ENCODE peak calls at places on chromosomes 2 and 18, in six cellular contexts. One of them, this sample, is unnamed.

GRCh38 chr2:200345917-200346316 is 39.4 kb downstream of the SPATS2L start:
- DNase-seq in ovary: no peak
- DNase-seq in body of pancreas: no peak
- DNase-seq in GM12865: no peak
- DNase-seq in GM23338: no peak
- DNase-seq in endothelial cell: no peak
- DNase-seq in this sample: no peak

GRCh38 chr2:151030663-151031230 is 230.9 kb downstream of the RBM43 start:
- DNase-seq in ovary: no peak
- DNase-seq in body of pancreas: no peak
- DNase-seq in GM12865: no peak
- DNase-seq in GM23338: peak
- DNase-seq in endothelial cell: no peak
- DNase-seq in this sample: peak

GRCh38 chr2:184154438-184154837 is 443.9 kb upstream of the ZNF804A start:
- DNase-seq in ovary: no peak
- DNase-seq in body of pancreas: no peak
- DNase-seq in GM12865: no peak
- DNase-seq in GM23338: peak
- DNase-seq in endothelial cell: no peak
- DNase-seq in this sample: no peak

GRCh38 chr2:222076978-222077690 is 221.7 kb downstream of the PAX3 start:
- DNase-seq in ovary: no peak
- DNase-seq in body of pancreas: no peak
- DNase-seq in GM12865: no peak
- DNase-seq in GM23338: no peak
- DNase-seq in endothelial cell: no peak
- DNase-seq in this sample: no peak

GRCh38 chr18:31101148-31102019 is 837 bp downstream of the DSC2 start:
- DNase-seq in ovary: peak
- DNase-seq in body of pancreas: peak
- DNase-seq in GM12865: no peak
- DNase-seq in GM23338: peak
- DNase-seq in endothelial cell: peak
- DNase-seq in this sample: peak

GRCh38 chr2:85230637-85231036 is 97.2 kb downstream of the TGOLN2 start:
- DNase-seq in ovary: no peak
- DNase-seq in body of pancreas: no peak
- DNase-seq in GM12865: no peak
- DNase-seq in GM23338: no peak
- DNase-seq in endothelial cell: no peak
- DNase-seq in this sample: no peak

GRCh38 chr2:3780477-3781402 is 77.4 kb downstream of the DCDC2C start:
- DNase-seq in ovary: peak
- DNase-seq in body of pancreas: peak
- DNase-seq in GM12865: peak
- DNase-seq in GM23338: peak
- DNase-seq in endothelial cell: peak
- DNase-seq in this sample: peak

GRCh38 chr18:47254341-47254939 is 3.0 kb upstream of the SKOR2 start:
- DNase-seq in ovary: no peak
- DNase-seq in body of pancreas: no peak
- DNase-seq in GM12865: peak
- DNase-seq in GM23338: peak
- DNase-seq in endothelial cell: peak
- DNase-seq in this sample: peak

GRCh38 chr2:178804791-178805190 is 2.4 kb downstream of the TTN start:
- DNase-seq in ovary: no peak
- DNase-seq in body of pancreas: no peak
- DNase-seq in GM12865: peak
- DNase-seq in GM23338: peak
- DNase-seq in endothelial cell: no peak
- DNase-seq in this sample: no peak

GRCh38 chr18:69617888-69618287 is 217.2 kb downstream of the DOK6 start:
- DNase-seq in ovary: no peak
- DNase-seq in body of pancreas: no peak
- DNase-seq in GM12865: no peak
- DNase-seq in GM23338: no peak
- DNase-seq in endothelial cell: no peak
- DNase-seq in this sample: no peak

GRCh38 chr2:144290276-144290675 is 229.6 kb downstream of the ZEB2 start:
- DNase-seq in ovary: no peak
- DNase-seq in body of pancreas: no peak
- DNase-seq in GM12865: no peak
- DNase-seq in GM23338: no peak
- DNase-seq in endothelial cell: no peak
- DNase-seq in this sample: no peak
- TF ChIP-seq CTCF in ovary: no peak
- TF ChIP-seq CTCF in body of pancreas: no peak
- TF ChIP-seq CTCF in GM12865: no peak
- TF ChIP-seq CTCF in GM23338: no peak
- TF ChIP-seq CTCF in endothelial cell: no peak
- TF ChIP-seq CTCF in this sample: no peak

DNA sequence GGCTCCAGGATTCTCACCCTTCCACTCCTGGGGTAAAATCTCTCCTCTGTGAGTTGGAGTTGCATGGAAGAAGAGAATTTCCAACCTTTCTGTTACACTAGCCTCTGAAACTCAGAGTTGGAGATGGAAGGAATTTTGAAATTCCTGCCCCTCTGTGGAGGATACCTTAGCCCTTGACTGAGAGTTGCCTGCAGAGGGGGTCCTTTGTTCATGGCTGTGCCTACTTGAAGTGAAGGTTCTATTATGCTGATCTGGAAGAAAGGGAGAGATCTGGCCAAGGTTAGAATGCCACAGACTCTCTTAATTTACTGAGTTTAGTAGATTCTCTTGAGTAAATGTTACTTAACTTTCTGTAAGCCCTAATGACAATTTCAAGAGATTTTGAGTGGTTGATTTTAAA is 626.6 kb upstream of the GYPC start:
- DNase-seq in ovary: no peak
- DNase-seq in body of pancreas: no peak
- DNase-seq in GM12865: no peak
- DNase-seq in GM23338: peak
- DNase-seq in endothelial cell: peak
- DNase-seq in this sample: no peak
- TF ChIP-seq CTCF in ovary: no peak
- TF ChIP-seq CTCF in body of pancreas: no peak
- TF ChIP-seq CTCF in GM12865: no peak
- TF ChIP-seq CTCF in GM23338: peak
- TF ChIP-seq CTCF in endothelial cell: no peak
- TF ChIP-seq CTCF in this sample: no peak

GRCh38 chr2:237483018-237483731 is 3.9 kb upstream of the MLPH start:
- DNase-seq in ovary: no peak
- DNase-seq in body of pancreas: peak
- DNase-seq in GM12865: peak
- DNase-seq in GM23338: no peak
- DNase-seq in endothelial cell: no peak
- DNase-seq in this sample: no peak
- TF ChIP-seq CTCF in ovary: no peak
- TF ChIP-seq CTCF in body of pancreas: no peak
- TF ChIP-seq CTCF in GM12865: no peak
- TF ChIP-seq CTCF in GM23338: no peak
- TF ChIP-seq CTCF in endothelial cell: no peak
- TF ChIP-seq CTCF in this sample: no peak

DNA sequence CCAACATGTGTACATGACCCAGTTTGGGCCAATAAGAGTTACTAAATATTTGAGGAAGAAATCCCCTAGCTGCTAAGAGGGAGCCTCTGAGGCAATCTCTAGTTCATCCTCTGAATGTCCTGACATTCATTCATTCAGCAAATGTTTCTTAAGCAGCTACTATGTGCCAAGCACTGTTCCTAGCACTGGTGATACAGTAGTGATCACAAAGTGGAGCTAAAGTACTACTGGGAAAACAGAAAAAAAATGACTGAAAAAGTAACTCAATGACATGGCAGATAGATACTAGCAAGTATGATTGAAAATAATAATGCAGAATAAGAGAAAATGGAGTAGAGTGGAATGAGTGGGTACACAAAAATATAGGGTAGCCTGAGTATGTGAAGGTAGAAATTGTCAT is 79.8 kb upstream of the PID1 start:
- DNase-seq in ovary: no peak
- DNase-seq in body of pancreas: no peak
- DNase-seq in GM12865: no peak
- DNase-seq in GM23338: no peak
- DNase-seq in endothelial cell: no peak
- DNase-seq in this sample: no peak
- TF ChIP-seq CTCF in ovary: no peak
- TF ChIP-seq CTCF in body of pancreas: no peak
- TF ChIP-seq CTCF in GM12865: no peak
- TF ChIP-seq CTCF in GM23338: no peak
- TF ChIP-seq CTCF in endothelial cell: no peak
- TF ChIP-seq CTCF in this sample: no peak

GRCh38 chr2:69298261-69298660 is 88.8 kb downstream of the GFPT1 start:
- DNase-seq in ovary: no peak
- DNase-seq in body of pancreas: no peak
- DNase-seq in GM12865: no peak
- DNase-seq in GM23338: no peak
- DNase-seq in endothelial cell: no peak
- DNase-seq in this sample: no peak
- TF ChIP-seq CTCF in ovary: no peak
- TF ChIP-seq CTCF in body of pancreas: no peak
- TF ChIP-seq CTCF in GM12865: no peak
- TF ChIP-seq CTCF in GM23338: no peak
- TF ChIP-seq CTCF in endothelial cell: no peak
- TF ChIP-seq CTCF in this sample: no peak

GRCh38 chr2:120675460-120676130 is 60.1 kb upstream of the GLI2 start:
- DNase-seq in ovary: peak
- DNase-seq in body of pancreas: peak
- DNase-seq in GM12865: peak
- DNase-seq in GM23338: peak
- DNase-seq in endothelial cell: peak
- DNase-seq in this sample: peak
- TF ChIP-seq CTCF in ovary: no peak
- TF ChIP-seq CTCF in body of pancreas: peak
- TF ChIP-seq CTCF in GM12865: peak
- TF ChIP-seq CTCF in GM23338: peak
- TF ChIP-seq CTCF in endothelial cell: peak
- TF ChIP-seq CTCF in this sample: peak

GRCh38 chr2:80326861-80327260 is 22.3 kb upstream of the LRRTM1 start:
- DNase-seq in ovary: no peak
- DNase-seq in body of pancreas: no peak
- DNase-seq in GM12865: no peak
- DNase-seq in GM23338: no peak
- DNase-seq in endothelial cell: no peak
- DNase-seq in this sample: no peak

GRCh38 chr2:80329491-80329890 is 24.9 kb upstream of the LRRTM1 start:
- DNase-seq in ovary: no peak
- DNase-seq in body of pancreas: no peak
- DNase-seq in GM12865: no peak
- DNase-seq in GM23338: no peak
- DNase-seq in endothelial cell: no peak
- DNase-seq in this sample: no peak

GRCh38 chr2:80328033-80328635 is 23.6 kb upstream of the LRRTM1 start:
- DNase-seq in ovary: no peak
- DNase-seq in body of pancreas: no peak
- DNase-seq in GM12865: no peak
- DNase-seq in GM23338: no peak
- DNase-seq in endothelial cell: no peak
- DNase-seq in this sample: no peak

GRCh38 chr2:80322958-80323357 is 18.4 kb upstream of the LRRTM1 start:
- DNase-seq in ovary: no peak
- DNase-seq in body of pancreas: no peak
- DNase-seq in GM12865: no peak
- DNase-seq in GM23338: peak
- DNase-seq in endothelial cell: no peak
- DNase-seq in this sample: no peak

DNA sequence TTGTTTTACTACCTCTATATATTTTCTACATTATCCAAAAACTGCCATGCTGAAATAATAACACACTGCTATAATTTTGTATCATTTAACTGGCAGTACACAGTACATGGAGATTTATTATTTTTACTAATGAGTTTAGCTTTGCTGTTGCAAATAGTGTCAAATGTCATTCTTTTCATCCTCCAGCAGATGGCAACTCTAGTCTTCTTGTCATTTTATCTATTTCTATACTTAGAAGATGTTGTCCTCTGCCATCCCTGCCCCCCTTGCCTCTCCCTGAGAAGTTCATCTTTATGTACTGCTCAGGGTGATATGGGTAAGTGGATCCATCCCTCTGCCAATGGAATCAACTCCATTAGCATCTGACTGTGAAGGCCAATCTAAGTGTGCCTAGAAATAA is 21.7 kb upstream of the LRRTM1 start:
- DNase-seq in ovary: no peak
- DNase-seq in body of pancreas: no peak
- DNase-seq in GM12865: peak
- DNase-seq in GM23338: peak
- DNase-seq in endothelial cell: no peak
- DNase-seq in this sample: no peak
- TF ChIP-seq CTCF in ovary: no peak
- TF ChIP-seq CTCF in body of pancreas: no peak
- TF ChIP-seq CTCF in GM12865: peak
- TF ChIP-seq CTCF in GM23338: peak
- TF ChIP-seq CTCF in endothelial cell: peak
- TF ChIP-seq CTCF in this sample: peak

This sample was measured in testis.